ENCODE peak calls at places on chromosomes 7 and 10, in five cellular contexts. H is activated naive CD8-positive, alpha-beta T cell treated with anti-CD3 and anti-CD28 coated beads, Interleukin-2, amount 50 U/mL, for 24 hours; G is tibial artery; L is activated CD4-positive, CD25-positive, alpha-beta regulatory T cell; Z is EL. Q is an unnamed sample.

GRCh38 chr10:69774596-69774995 is 27.1 kb upstream of the COL13A1 start:
- DNase-seq in H (no peak), G (no peak), L (no peak), Z (no peak), Q (no peak)

GRCh38 chr10:94630017-94630688 is 53.4 kb upstream of the CYP2C18 start:
- DNase-seq in H (no peak), G (no peak), L (no peak), Z (peak), Q (no peak)

GRCh38 chr10:125024496-125025234 is 82.7 kb downstream of the ZRANB1 start:
- DNase-seq in H (no peak), G (no peak), L (no peak), Z (no peak), Q (no peak)

GRCh38 chr7:134662166-134662870 is 15.7 kb downstream of the BPGM start:
- DNase-seq in H (no peak), G (no peak), L (no peak), Z (no peak), Q (no peak)

GRCh38 chr10:102997998-102998397 is 79.9 kb downstream of the CNNM2 start:
- DNase-seq in H (no peak), G (no peak), L (no peak), Z (no peak), Q (no peak)

GRCh38 chr10:33113111-33113856 is 155.3 kb upstream of the ITGB1 start:
- DNase-seq in H (no peak), G (no peak), L (no peak), Z (peak), Q (no peak)

GRCh38 chr7:2381227-2381626 is 22.2 kb upstream of the CHST12 start:
- DNase-seq in H (no peak), G (no peak), L (no peak), Z (no peak), Q (no peak)

GRCh38 chr10:45040921-45041320 is 40.2 kb downstream of the ZNF22 start:
- DNase-seq in H (no peak), G (no peak), L (no peak), Z (no peak), Q (no peak)

GRCh38 chr10:132876131-132876860 is 66.1 kb downstream of the CFAP46 start:
- DNase-seq in H (no peak), G (no peak), L (no peak), Z (no peak), Q (no peak)

GRCh38 chr10:71742301-71743098 is 22.9 kb upstream of the C10orf105 start:
- DNase-seq in H (no peak), G (no peak), L (no peak), Z (no peak), Q (peak)

GRCh38 chr7:44287488-44288380 is 37.7 kb downstream of the CAMK2B start:
- DNase-seq in H (no peak), G (peak), L (no peak), Z (no peak), Q (no peak)

GRCh38 chr10:106181491-106181890 is 983.0 kb downstream of the SORCS1 start:
- DNase-seq in H (no peak), G (no peak), L (no peak), Z (peak), Q (no peak)

GRCh38 chr7:131555565-131556054 is 818 bp downstream of the PODXL start:
- DNase-seq in H (peak), G (no peak), L (no peak), Z (no peak), Q (no peak)

GRCh38 chr7:15225981-15226380 is 323.4 kb upstream of the DGKB start:
- DNase-seq in H (no peak), G (no peak), L (no peak), Z (no peak), Q (no peak)

GRCh38 chr10:132460071-132460470 is 63.1 kb downstream of the PWWP2B start:
- DNase-seq in H (no peak), G (no peak), L (no peak), Z (no peak), Q (no peak)

GRCh38 chr10:14116837-14117236 is 213.9 kb downstream of the FRMD4A start:
- DNase-seq in H (no peak), G (no peak), L (no peak), Z (no peak), Q (no peak)

GRCh38 chr7:42107484-42107883 is 129.5 kb downstream of the GLI3 start:
- DNase-seq in H (no peak), G (no peak), L (no peak), Z (peak), Q (no peak)

GRCh38 chr10:5187852-5188251 is 2.9 kb upstream of the AKR1C8 start:
- DNase-seq in H (no peak), G (no peak), L (no peak), Z (no peak), Q (no peak)

GRCh38 chr10:45199380-45199740 is 116.0 kb downstream of the OR13A1 start:
- DNase-seq in H (no peak), G (no peak), L (no peak), Z (no peak), Q (no peak)

GRCh38 chr7:112997831-112998230 is 88.8 kb downstream of the GPR85 start:
- DNase-seq in H (no peak), G (no peak), L (no peak), Z (no peak), Q (no peak)

GRCh38 chr10:69463886-69464285 is 12.6 kb downstream of the TSPAN15 start:
- DNase-seq in H (no peak), G (no peak), L (no peak), Z (no peak), Q (no peak)

GRCh38 chr7:129438839-129439640 is 4.8 kb downstream of the STRIP2 start:
- DNase-seq in H (peak), G (no peak), L (no peak), Z (peak), Q (no peak)

GRCh38 chr7:33447980-33448379 is 318.6 kb downstream of the BBS9 start:
- DNase-seq in H (no peak), G (no peak), L (no peak), Z (no peak), Q (no peak)

GRCh38 chr7:47526466-47526865 is 55.4 kb downstream of the TNS3 start:
- DNase-seq in H (no peak), G (no peak), L (no peak), Z (no peak), Q (no peak)

GRCh38 chr7:120274482-120274881 is 1.5 kb downstream of the KCND2 start:
- DNase-seq in H (no peak), G (no peak), L (no peak), Z (no peak), Q (no peak)

Q was measured in central memory CD8-positive, alpha-beta T cell.